ENCODE peak calls at places on chromosomes 7 and 10, in four cellular contexts. M is GM12892; P is activated T-helper 1 cell treated with anti-CD3 and anti-CD28 coated beads, Interleukin-12 subunit alpha, Interleukin-12 subunit beta, Interleukin-2, Interleukin-4 antibody, amounts not matched to agents 30 ng/mL and 10 ng/mL and 1 ng/mL, durations not matched to agents 14 hours and 24 hours and 36 hours; H is left lung. R is an unnamed sample.

GRCh38 chr10:125067764-125068163 is 92.6 kb downstream of the CTBP2 start:
- DNase-seq in H (peak), P (no peak), M (no peak), R (no peak)

GRCh38 chr10:91883549-91884542 is 25.4 kb downstream of the FGFBP3 start:
- DNase-seq in P (no peak), H (no peak), M (no peak), R (no peak)

GRCh38 chr7:28686418-28686800 is 271.7 kb downstream of the TRIL start:
- DNase-seq in H (no peak), P (no peak), M (no peak), R (no peak)

GRCh38 chr10:5595591-5596590 is 70.5 kb downstream of the ASB13 start:
- DNase-seq in M (no peak), H (peak), P (no peak), R (no peak)

GRCh38 chr10:33277135-33277536 is 57.3 kb downstream of the NRP1 start:
- DNase-seq in M (no peak), H (no peak), P (no peak), R (no peak)

GRCh38 chr7:29496355-29497020 is 67.1 kb upstream of the PRR15 start:
- DNase-seq in M (no peak), H (no peak), P (no peak), R (no peak)

GRCh38 chr10:62374862-62375710 is 917 bp downstream of the ZNF365 start:
- DNase-seq in H (peak), P (no peak), M (no peak), R (no peak)

GRCh38 chr7:45157653-45158401 is at the start of gene RAMP3:
- DNase-seq in M (no peak), P (no peak), H (peak), R (no peak)

GRCh38 chr7:141452911-141453310 is 98.3 kb upstream of the AGK start:
- DNase-seq in M (no peak), H (no peak), P (no peak), R (no peak)

GRCh38 chr7:98946389-98946788 is 68.1 kb downstream of the TRRAP start:
- DNase-seq in M (no peak), H (no peak), P (no peak), R (no peak)

R was measured in GM19239.